ENCODE peak calls at places on chromosomes 1 and 21, in ten cellular contexts. V, E, J, U, Y, R, M, N, H and D are unnamed samples.

GRCh38 chr1:231134624-231135023 is 27.2 kb upstream of the TRIM67 start:
- DNase-seq in V (peak; percentile 93), N (no peak), J (no peak), H (no peak), U (no peak), R (no peak), M (no peak), Y (no peak), E (no peak), D (no peak)

GRCh38 chr1:12015499-12015898 is 3.8 kb upstream of the MIIP start:
- DNase-seq in E (no peak), N (no peak), U (no peak), J (no peak), H (no peak), R (no peak), M (no peak), Y (no peak), V (no peak), D (no peak)

GRCh38 chr1:47013239-47013638 is 10.2 kb upstream of the CYP4X1 start:
- DNase-seq in N (no peak), U (no peak), E (peak; percentile 85), Y (no peak), H (no peak), M (no peak), V (no peak), R (no peak), J (no peak), D (no peak)

GRCh38 chr1:152440635-152441471 is 26.8 kb upstream of the CRNN start:
- DNase-seq in N (peak; percentile 45), J (peak; percentile 61), U (peak; percentile 76), V (peak; percentile 57), E (peak; percentile 78), H (peak; percentile 51), R (peak; percentile 46), Y (peak; percentile 85), M (no peak), D (peak; percentile 80)

GRCh38 chr1:14513084-14513483 is 85.4 kb upstream of the KAZN start:
- DNase-seq in R (no peak), U (no peak), J (no peak), M (no peak), N (no peak), V (no peak), E (no peak), H (no peak), Y (no peak), D (no peak)

GRCh38 chr1:119409731-119410130 is 5.2 kb upstream of the HSD3B2 start:
- DNase-seq in M (no peak), V (no peak), R (peak; percentile 76), J (no peak), E (peak; percentile 26), H (no peak), Y (no peak), U (no peak), N (no peak), D (no peak)

GRCh38 chr21:29168874-29169273 is 38.4 kb downstream of the MAP3K7CL start:
- DNase-seq in U (no peak), R (no peak), N (no peak), M (no peak), H (no peak), Y (peak; percentile 97), E (no peak), J (peak; percentile 95), V (peak; percentile 76), D (no peak)

GRCh38 chr1:227175611-227176010 is 142.7 kb downstream of the CDC42BPA start:
- DNase-seq in H (no peak), N (no peak), M (no peak), U (no peak), J (no peak), V (no peak), R (no peak), E (no peak), Y (no peak), D (no peak)

GRCh38 chr1:224116131-224116530 is 2.2 kb downstream of the FBXO28 start:
- DNase-seq in Y (peak; percentile 67), M (peak; percentile 21), U (no peak), R (peak; percentile 80), J (peak; percentile 53), E (peak; percentile 74), V (peak; percentile 88), N (no peak), H (no peak), D (no peak)

GRCh38 chr1:226064168-226064815 is 1.8 kb downstream of the H3-3A start:
- DNase-seq in R (no peak), V (no peak), U (no peak), Y (peak; percentile 26), J (peak; percentile 31), N (no peak), E (peak; percentile 18), M (no peak), H (no peak), D (no peak)

GRCh38 chr1:13535227-13535626 is 21.4 kb upstream of the LRRC38 start:
- DNase-seq in E (no peak), Y (no peak), N (no peak), U (no peak), V (no peak), R (no peak), J (no peak), H (no peak), M (no peak), D (no peak)

GRCh38 chr1:39754026-39754569 is 15.4 kb downstream of the PPIE start:
- DNase-seq in E (peak; percentile 49), V (no peak), N (no peak), H (no peak), M (no peak), Y (no peak), U (no peak), R (no peak), J (no peak), D (no peak)

GRCh38 chr1:116375884-116376733 is 3.1 kb downstream of the ATP1A1 start:
- DNase-seq in V (peak; percentile 98), H (no peak), M (no peak), N (no peak), Y (peak; percentile 70), J (peak; percentile 96), U (no peak), E (peak; percentile 76), R (no peak), D (peak; percentile 94)

GRCh38 chr1:21641076-21641475 is 28.1 kb downstream of the RAP1GAP start:
- DNase-seq in Y (no peak), N (no peak), E (no peak), J (no peak), H (no peak), R (no peak), U (no peak), M (no peak), V (no peak), D (no peak)